ENCODE peak calls at places on chromosomes 12 and 14, in seven cellular contexts. G is WTC11, P is psoas muscle, A is CD14-positive monocyte, K is heart right ventricle, J is neural crest cell, Z is endothelial cell. D is an unnamed sample.

GRCh38 chr14:70810621-70811020 is 1.3 kb upstream of the MAP3K9 start:
- DNase-seq in G (no peak), Z (no peak), P (no peak), J (no peak), A (no peak), K (no peak), D (no peak)

GRCh38 chr12:27335364-27336145 is 2.9 kb downstream of the BMAL2 start:
- DNase-seq in P (no peak), K (no peak), Z (no peak), A (no peak), G (no peak), J (no peak), D (no peak)

GRCh38 chr12:131129839-131130238 is 176.1 kb downstream of the ADGRD1 start:
- DNase-seq in G (no peak), K (no peak), P (no peak), J (no peak), Z (no peak), A (no peak), D (no peak)

GRCh38 chr12:43891856-43892574 is 56.1 kb downstream of the TMEM117 start:
- DNase-seq in J (no peak), Z (no peak), K (no peak), G (no peak), P (no peak), A (no peak), D (no peak)

GRCh38 chr12:42031847-42032564 is 112.7 kb downstream of the GXYLT1 start:
- DNase-seq in Z (no peak), J (no peak), A (no peak), P (no peak), K (no peak), G (no peak), D (no peak)

GRCh38 chr12:55906056-55906455 is 21.6 kb downstream of the PYM1 start:
- DNase-seq in Z (no peak), P (no peak), K (no peak), J (no peak), A (no peak), G (no peak), D (no peak)

GRCh38 chr12:62191747-62192485 is 68.3 kb upstream of the USP15 start:
- DNase-seq in K (no peak), Z (peak), A (no peak), G (peak), P (no peak), J (no peak), D (peak)

GRCh38 chr14:60649815-60650381 is 621 bp upstream of the SIX1 start:
- DNase-seq in K (no peak), Z (no peak), A (no peak), P (no peak), J (no peak), G (peak), D (no peak)

GRCh38 chr14:55303646-55304277 is 32.5 kb downstream of the FBXO34 start:
- DNase-seq in P (no peak), A (no peak), G (no peak), K (no peak), Z (no peak), J (no peak), D (no peak)

GRCh38 chr14:58331111-58331510 is 32.8 kb downstream of the ARID4A start:
- DNase-seq in A (peak), Z (peak), K (peak), J (peak), G (peak), P (peak), D (peak)

GRCh38 chr14:74219806-74220205 is 19.4 kb upstream of the VSX2 start:
- DNase-seq in K (no peak), A (no peak), G (no peak), P (no peak), J (no peak), Z (no peak), D (no peak)

GRCh38 chr12:94650143-94651056 is at the start of gene TMCC3:
- DNase-seq in J (peak), K (peak), G (peak), Z (peak), A (no peak), P (peak), D (peak)

DNA sequence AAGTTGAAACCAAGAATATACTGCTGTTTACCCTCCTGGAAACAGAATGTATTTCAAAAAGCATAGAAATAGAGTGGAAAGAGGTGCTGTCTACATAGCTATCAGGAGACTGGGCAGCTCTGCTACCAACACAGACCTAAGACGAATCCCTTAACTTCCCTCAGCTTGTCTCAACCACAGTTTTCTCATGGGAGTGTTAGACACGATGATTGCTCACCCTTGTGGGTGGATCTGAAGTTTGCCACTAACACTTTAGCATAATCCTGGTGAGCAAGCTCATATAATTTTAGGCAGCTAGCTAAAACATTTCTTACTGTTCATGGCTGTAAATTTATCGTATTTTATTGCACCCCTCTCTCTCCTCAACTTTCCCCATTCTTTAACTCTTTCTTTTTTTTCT is 38.5 kb downstream of the C12orf75 start:
- DNase-seq in Z (no peak), P (no peak), A (no peak), K (no peak), G (no peak), J (no peak), D (no peak)
- TF ChIP-seq CTCF in Z (no peak), P (no peak), A (no peak), K (no peak), G (no peak), J (no peak), D (no peak)

DNA sequence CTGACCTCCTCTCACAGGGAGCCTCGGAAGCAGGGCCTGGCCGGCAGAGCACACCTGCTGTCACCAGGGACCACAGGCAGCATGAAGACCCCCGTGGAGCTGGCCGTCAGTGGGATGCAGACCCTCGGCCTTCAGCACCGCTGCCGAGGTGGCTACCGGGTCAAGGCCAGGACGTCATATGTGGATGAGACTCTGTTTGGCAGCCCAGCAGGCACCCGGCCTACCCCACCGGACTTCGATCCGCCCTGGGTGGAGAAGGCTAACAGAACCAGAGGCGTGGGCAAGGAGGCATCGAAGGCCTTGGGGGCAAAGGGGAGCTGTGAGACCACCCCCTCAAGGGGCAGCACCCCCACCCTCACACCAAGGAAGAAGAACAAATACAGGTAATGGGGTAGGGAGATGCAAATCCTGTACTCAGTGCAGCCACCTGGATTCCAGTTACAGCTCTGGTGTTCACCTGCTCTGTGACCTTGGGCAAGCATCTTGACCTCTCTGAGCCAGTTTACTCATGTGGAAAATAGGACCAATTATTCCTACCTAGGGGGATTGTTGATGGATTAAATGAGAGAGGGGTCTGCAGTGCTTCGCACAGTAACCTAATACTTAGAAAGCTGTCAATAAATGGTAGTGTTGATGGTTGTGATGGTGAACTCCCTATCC is 1.3 kb downstream of the RITA1 start:
- DNase-seq in G (no peak), Z (no peak), A (no peak), J (no peak), K (no peak), P (no peak), D (no peak)
- TF ChIP-seq CTCF in G (no peak), Z (no peak), A (no peak), J (no peak), K (no peak), P (no peak), D (no peak)

DNA sequence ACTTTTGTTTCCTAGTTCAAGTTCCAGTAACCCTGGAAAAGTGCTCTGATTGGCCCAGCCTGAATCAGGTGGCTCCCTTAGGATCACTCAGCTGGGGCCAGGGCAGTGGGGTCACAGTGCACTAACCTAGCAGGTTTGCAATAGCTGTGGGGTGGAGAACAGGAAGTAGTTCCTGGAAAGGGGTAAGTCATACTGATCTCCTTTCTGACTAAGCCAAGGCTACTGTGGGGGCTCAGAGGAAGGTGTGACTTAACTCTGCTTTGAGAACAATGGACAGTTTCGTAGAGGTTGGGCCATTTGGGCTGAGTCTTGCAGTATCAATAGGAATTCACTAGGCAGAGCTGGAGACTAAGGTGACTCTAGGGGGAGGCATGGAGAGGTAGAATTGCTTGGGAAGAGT is 89.4 kb downstream of the KIF26A start:
- DNase-seq in Z (no peak), G (peak), P (no peak), J (no peak), K (no peak), A (peak), D (no peak)
- TF ChIP-seq CTCF in Z (no peak), G (no peak), P (no peak), J (no peak), K (no peak), A (no peak), D (no peak)

GRCh38 chr14:64634558-64634957 is 69.7 kb upstream of the PLEKHG3 start:
- DNase-seq in Z (no peak), J (no peak), G (no peak), A (no peak), P (no peak), K (no peak), D (no peak)
- TF ChIP-seq CTCF in Z (no peak), J (no peak), G (no peak), A (no peak), P (no peak), K (no peak), D (no peak)